ENCODE peak calls at places on chromosomes 16 and 17, in eight cellular contexts. S, Y, N, G, K, T, W and X are unnamed samples.
A peak's percentile ranks its signal among the peaks of the same experiment; 100 is the strongest.

GRCh38 chr16:87652799-87653198 is 50.5 kb downstream of the JPH3 start:
- DNase-seq in S (no peak), Y (no peak), N (no peak), G (no peak), K (no peak), T (no peak), W (no peak), X (no peak)

GRCh38 chr16:22659933-22660332 is 149.2 kb downstream of the NPIPB5 start:
- DNase-seq in S (no peak), Y (no peak), N (peak; percentile 17), G (no peak), K (no peak), T (peak; percentile 12), W (peak; percentile 52), X (no peak)

GRCh38 chr17:79087428-79088143 is 13.0 kb downstream of the ENGASE start:
- DNase-seq in S (peak; percentile 7), Y (peak; percentile 79), N (no peak), G (peak; percentile 92), K (peak; percentile 57), T (peak; percentile 45), W (peak; percentile 81), X (peak; percentile 66)

GRCh38 chr17:38602453-38602852 is 3.3 kb downstream of the SRCIN1 start:
- DNase-seq in S (no peak), Y (no peak), N (no peak), G (no peak), K (no peak), T (no peak), W (no peak), X (no peak)

GRCh38 chr16:20850981-20851380 is 44.7 kb downstream of the REXO5 start:
- DNase-seq in S (no peak), Y (no peak), N (no peak), G (no peak), K (no peak), T (no peak), W (no peak), X (no peak)

GRCh38 chr17:77331161-77331864 is 190.5 kb downstream of the SEC14L1 start:
- DNase-seq in S (peak; percentile 81), Y (peak; percentile 97), N (peak; percentile 53), G (peak; percentile 89), K (peak; percentile 93), T (peak; percentile 86), W (peak; percentile 89), X (peak; percentile 54)

GRCh38 chr17:15931394-15931793 is 13.5 kb upstream of the ADORA2B start:
- DNase-seq in S (no peak), Y (no peak), N (no peak), G (no peak), K (no peak), T (no peak), W (no peak), X (no peak)

GRCh38 chr17:67481808-67482207 is 104.7 kb downstream of the PITPNC1 start:
- DNase-seq in S (peak; percentile 72), Y (no peak), N (no peak), G (no peak), K (peak; percentile 18), T (no peak), W (no peak), X (no peak)

GRCh38 chr17:78019976-78020716 is 61.6 kb downstream of the TNRC6C start:
- DNase-seq in S (no peak), Y (no peak), N (no peak), G (no peak), K (no peak), T (no peak), W (no peak), X (no peak)

GRCh38 chr16:66562409-66562808 is 3.8 kb upstream of the CMTM1 start:
- DNase-seq in S (no peak), Y (no peak), N (no peak), G (no peak), K (no peak), T (no peak), W (no peak), X (no peak)

GRCh38 chr17:72465191-72466024 is 344.6 kb downstream of the SOX9 start:
- DNase-seq in S (no peak), Y (no peak), N (no peak), G (peak; percentile 90), K (peak; percentile 99), T (peak; percentile 49), W (peak; percentile 66), X (no peak)

GRCh38 chr17:6019959-6020358 is 50.2 kb upstream of the WSCD1 start:
- DNase-seq in S (no peak), Y (no peak), N (no peak), G (no peak), K (no peak), T (no peak), W (no peak), X (no peak)

GRCh38 chr16:24931091-24931490 is 84.1 kb downstream of the ARHGAP17 start:
- DNase-seq in S (no peak), Y (no peak), N (no peak), G (no peak), K (no peak), T (no peak), W (no peak), X (no peak)

GRCh38 chr17:80859004-80859941 is 132.4 kb upstream of the CHMP6 start:
- DNase-seq in S (no peak), Y (no peak), N (peak; percentile 8), G (peak; percentile 90), K (peak; percentile 95), T (peak; percentile 81), W (peak; percentile 82), X (no peak)

GRCh38 chr16:81094771-81095251 is 1.4 kb downstream of the GCSH start:
- DNase-seq in S (peak; percentile 20), Y (no peak), N (no peak), G (no peak), K (peak; percentile 20), T (no peak), W (no peak), X (no peak)

GRCh38 chr17:12765544-12765943 is 23.8 kb upstream of the ARHGAP44 start:
- DNase-seq in S (no peak), Y (no peak), N (peak; percentile 12), G (peak; percentile 67), K (peak; percentile 69), T (no peak), W (peak; percentile 65), X (no peak)

GRCh38 chr17:66398059-66398458 is 95.6 kb downstream of the PRKCA start:
- DNase-seq in S (no peak), Y (no peak), N (no peak), G (no peak), K (no peak), T (no peak), W (no peak), X (no peak)

GRCh38 chr16:74577882-74578366 is 29.0 kb downstream of the GLG1 start:
- DNase-seq in S (no peak), Y (no peak), N (no peak), G (peak; percentile 38), K (peak; percentile 59), T (no peak), W (no peak), X (no peak)

GRCh38 chr17:28335959-28336871 is 654 bp downstream of the TNFAIP1 start:
- DNase-seq in S (peak; percentile 98), Y (peak; percentile 35), N (peak; percentile 13), G (peak; percentile 75), K (peak; percentile 95), T (no peak), W (peak; percentile 56), X (peak; percentile 23)

GRCh38 chr16:57998484-57998883 is 2.0 kb downstream of the ZNF319 start:
- DNase-seq in S (no peak), Y (peak; percentile 56), N (no peak), G (no peak), K (no peak), T (no peak), W (no peak), X (no peak)

GRCh38 chr16:58048914-58049696 is 23.6 kb downstream of the MMP15 start:
- DNase-seq in S (no peak), Y (no peak), N (no peak), G (no peak), K (no peak), T (no peak), W (no peak), X (no peak)

GRCh38 chr17:78903101-78903779 is at the start of gene CEP295NL:
- DNase-seq in S (peak; percentile 60), Y (peak; percentile 8), N (no peak), G (peak; percentile 63), K (no peak), T (peak; percentile 15), W (no peak), X (no peak)

GRCh38 chr17:77995146-77995852 is 36.8 kb downstream of the TNRC6C start:
- DNase-seq in S (no peak), Y (peak; percentile 24), N (no peak), G (no peak), K (no peak), T (no peak), W (no peak), X (no peak)

GRCh38 chr17:80892019-80892855 is 99.4 kb upstream of the CHMP6 start:
- DNase-seq in S (peak; percentile 68), Y (peak; percentile 96), N (peak; percentile 51), G (peak; percentile 97), K (peak; percentile 100), T (no peak), W (peak; percentile 87), X (no peak)

GRCh38 chr16:21603920-21604319 is 4.5 kb downstream of the METTL9 start:
- DNase-seq in S (no peak), Y (no peak), N (no peak), G (peak; percentile 20), K (no peak), T (no peak), W (no peak), X (no peak)

GRCh38 chr16:23317266-23317661 is 15.2 kb downstream of the SCNN1B start:
- DNase-seq in S (no peak), Y (no peak), N (no peak), G (no peak), K (no peak), T (peak; percentile 85), W (no peak), X (no peak)

GRCh38 chr17:65446838-65447526 is 114.5 kb downstream of the AXIN2 start:
- DNase-seq in S (no peak), Y (no peak), N (no peak), G (no peak), K (no peak), T (no peak), W (no peak), X (no peak)

GRCh38 chr16:14284930-14285541 is 213.9 kb downstream of the MRTFB start:
- DNase-seq in S (no peak), Y (no peak), N (no peak), G (no peak), K (no peak), T (peak; percentile 78), W (peak; percentile 72), X (no peak)

GRCh38 chr16:9260665-9261064 is 169.2 kb downstream of the HAPSTR1 start:
- DNase-seq in S (no peak), Y (no peak), N (no peak), G (no peak), K (no peak), T (peak; percentile 21), W (no peak), X (no peak)

GRCh38 chr16:89277641-89278341 is 60.3 kb downstream of the ZNF778 start:
- DNase-seq in S (no peak), Y (no peak), N (no peak), G (no peak), K (no peak), T (no peak), W (no peak), X (no peak)

GRCh38 chr16:81366316-81366932 is 51.7 kb downstream of the GAN start:
- DNase-seq in S (peak; percentile 55), Y (peak; percentile 9), N (peak; percentile 78), G (peak; percentile 49), K (peak; percentile 55), T (no peak), W (no peak), X (peak; percentile 13)

GRCh38 chr16:50523710-50524109 is 24.5 kb upstream of the NKD1 start:
- DNase-seq in S (no peak), Y (no peak), N (no peak), G (no peak), K (no peak), T (no peak), W (no peak), X (no peak)